ENCODE peak calls at places on chromosomes 2 and 18, in six cellular contexts. F is CD4-positive, alpha-beta memory T cell; K is retinal pigment epithelial cell; Y is hepatic stellate cell; Q is activated CD4-positive, alpha-beta T cell treated with anti-CD3 and anti-CD28 coated beads for 36 hours; C is Ammon's horn. N is an unnamed sample.

GRCh38 chr2:240442891-240443715 is 7.6 kb downstream of the GPC1 start:
- DNase-seq in K (no peak), Q (no peak), F (no peak), C (no peak), Y (no peak), N (no peak)

GRCh38 chr2:120749506-120750431 is 14.1 kb downstream of the GLI2 start:
- DNase-seq in K (no peak), C (no peak), F (no peak), Q (no peak), Y (peak; percentile 93), N (no peak)

GRCh38 chr2:96463119-96463518 is 42.0 kb downstream of the NEURL3 start:
- DNase-seq in F (no peak), Q (no peak), Y (no peak), K (no peak), C (no peak), N (no peak)

GRCh38 chr2:85684806-85685205 is 9.4 kb upstream of the GNLY start:
- DNase-seq in K (no peak), Y (no peak), Q (no peak), C (no peak), F (no peak), N (no peak)

GRCh38 chr2:9050122-9050809 is 46.8 kb upstream of the MBOAT2 start:
- DNase-seq in F (peak; percentile 27), Y (no peak), K (no peak), Q (no peak), C (no peak), N (no peak)

GRCh38 chr2:1677833-1678165 is 66.5 kb downstream of the PXDN start:
- DNase-seq in Y (no peak), C (no peak), K (no peak), Q (no peak), F (no peak), N (no peak)

GRCh38 chr2:198304859-198305258 is 500.5 kb downstream of the PLCL1 start:
- DNase-seq in K (no peak), C (no peak), Q (no peak), F (no peak), Y (no peak), N (no peak)

GRCh38 chr18:59744271-59744721 is 47.1 kb upstream of the CCBE1 start:
- DNase-seq in C (no peak), F (no peak), K (no peak), Q (no peak), Y (peak; percentile 61), N (no peak)

GRCh38 chr2:38810488-38810887 is 32.5 kb downstream of the GEMIN6 start:
- DNase-seq in K (no peak), C (no peak), Y (no peak), F (no peak), Q (no peak), N (no peak)

GRCh38 chr2:69272803-69273471 is 114.1 kb downstream of the GFPT1 start:
- DNase-seq in Q (no peak), Y (no peak), F (no peak), C (peak; percentile 46), K (no peak), N (no peak)

GRCh38 chr2:74379851-74380789 is at the start of gene DCTN1:
- DNase-seq in Q (peak; percentile 52), F (no peak), C (peak; percentile 92), Y (peak; percentile 87), K (no peak), N (peak; percentile 35)

GRCh38 chr2:171807130-171807529 is 86.9 kb downstream of the SLC25A12 start:
- DNase-seq in Q (no peak), K (no peak), C (no peak), F (no peak), Y (no peak), N (no peak)

GRCh38 chr18:9568186-9568585 is 46.2 kb downstream of the PPP4R1 start:
- DNase-seq in C (no peak), F (no peak), Q (no peak), Y (no peak), K (no peak), N (no peak)

GRCh38 chr2:165573534-165574461 is 104.3 kb downstream of the CSRNP3 start:
- DNase-seq in F (no peak), K (peak; percentile 27), Y (peak; percentile 16), Q (no peak), C (peak; percentile 89), N (no peak)

GRCh38 chr2:128177315-128177714 is 86.3 kb downstream of the UGGT1 start:
- DNase-seq in C (no peak), Q (no peak), F (no peak), Y (no peak), K (no peak), N (no peak)

GRCh38 chr2:230447455-230448451 is 31.8 kb downstream of the SP100 start:
- DNase-seq in K (no peak), Q (peak; percentile 58), C (peak; percentile 35), Y (no peak), F (peak; percentile 54), N (no peak)

GRCh38 chr18:45775241-45775676 is 50.2 kb upstream of the SIGLEC15 start:
- DNase-seq in Y (no peak), C (peak; percentile 59), F (peak; percentile 46), K (peak; percentile 60), Q (peak; percentile 85), N (no peak)